ENCODE peak calls at places on chromosomes 3 and 15, in nine cellular contexts. F is cardiac fibroblast, K is astrocyte of the cerebellum, H is HL-60, O is body of pancreas, C is endodermal cell, T is fibroblast of lung, N is fibroblast of mammary gland, U is cardiac muscle cell. W is an unnamed sample.

GRCh38 chr3:132432639-132433038 is 15.3 kb downstream of the DNAJC13 start:
- DNase-seq in N (peak), H (no peak), C (no peak), U (peak), O (no peak), K (peak), T (peak), F (peak), W (no peak)

GRCh38 chr3:42080452-42080872 is 10.7 kb upstream of the TRAK1 start:
- DNase-seq in N (peak), K (no peak), U (peak), F (peak), T (peak), O (peak), C (peak), H (no peak), W (no peak)

GRCh38 chr15:67018451-67018850 is 47.0 kb upstream of the SMAD3 start:
- DNase-seq in T (no peak), K (no peak), U (no peak), C (no peak), H (no peak), N (no peak), O (no peak), F (no peak), W (no peak)

GRCh38 chr3:195153121-195153520 is 117.8 kb downstream of the XXYLT1 start:
- DNase-seq in T (no peak), K (no peak), F (no peak), C (peak), H (no peak), N (no peak), O (no peak), U (no peak), W (no peak)

GRCh38 chr3:43038010-43038409 is 58.9 kb downstream of the GASK1A start:
- DNase-seq in C (no peak), U (no peak), T (no peak), K (no peak), H (no peak), O (no peak), N (no peak), F (no peak), W (no peak)

GRCh38 chr3:101066776-101067175 is 73.6 kb upstream of the ABI3BP start:
- DNase-seq in N (peak), U (peak), O (no peak), F (peak), T (peak), K (no peak), H (no peak), C (no peak), W (no peak)

GRCh38 chr15:79003301-79003700 is 58.5 kb upstream of the CTSH start:
- DNase-seq in O (no peak), C (no peak), H (no peak), K (no peak), F (no peak), N (peak), U (no peak), T (peak), W (no peak)

GRCh38 chr15:79769081-79769481 is 127.7 kb downstream of the MTHFS start:
- DNase-seq in T (no peak), O (no peak), H (peak), K (no peak), U (peak), F (peak), C (no peak), N (peak), W (no peak)

GRCh38 chr3:38036906-38037305 is 2.1 kb upstream of the DLEC1 start:
- DNase-seq in U (no peak), H (no peak), T (no peak), F (no peak), C (no peak), K (no peak), O (no peak), N (no peak), W (no peak)

GRCh38 chr3:55461896-55462295 is 25.2 kb downstream of the WNT5A start:
- DNase-seq in O (peak), T (peak), F (peak), U (peak), N (peak), K (no peak), C (no peak), H (no peak), W (no peak)

GRCh38 chr15:74226761-74227540 is 9.2 kb upstream of the CCDC33 start:
- DNase-seq in F (no peak), N (no peak), H (no peak), T (no peak), U (no peak), K (no peak), C (peak), O (no peak), W (no peak)
- H3K4me3 ChIP-seq in F (no peak), N (no peak), H (no peak), T (no peak), U (no peak), K (no peak), C (no peak), O (no peak), W (no peak)

GRCh38 chr15:89404023-89404422 is 69.4 kb upstream of the POLG start:
- DNase-seq in U (no peak), H (no peak), K (no peak), F (no peak), T (no peak), O (no peak), C (no peak), N (no peak), W (no peak)

GRCh38 chr15:89408512-89409183 is 74.0 kb upstream of the POLG start:
- DNase-seq in K (no peak), U (no peak), F (no peak), N (peak), H (no peak), C (no peak), O (no peak), T (no peak), W (no peak)

GRCh38 chr15:89406756-89407650 is 72.4 kb upstream of the POLG start:
- DNase-seq in K (no peak), N (no peak), H (peak), T (no peak), F (no peak), O (no peak), C (peak), U (no peak), W (no peak)

GRCh38 chr15:89409184-89409992 is 74.8 kb upstream of the POLG start:
- DNase-seq in K (no peak), T (no peak), F (no peak), O (no peak), N (no peak), C (peak), H (no peak), U (no peak), W (no peak)

GRCh38 chr15:89406218-89406716 is 71.6 kb upstream of the POLG start:
- DNase-seq in T (no peak), K (no peak), U (no peak), H (no peak), F (no peak), C (peak), O (no peak), N (no peak), W (no peak)
- H3K4me3 ChIP-seq in T (peak), K (peak), U (no peak), H (no peak), F (peak), C (no peak), O (no peak), N (no peak), W (peak)

GRCh38 chr3:129016366-129016724 is 15.2 kb downstream of the EFCC1 start:
- DNase-seq in C (no peak), U (no peak), F (no peak), T (no peak), H (peak), N (no peak), K (no peak), O (no peak), W (no peak)
- H3K4me3 ChIP-seq in C (no peak), U (no peak), F (no peak), T (no peak), H (no peak), N (no peak), K (no peak), O (no peak), W (peak)

GRCh38 chr3:186997061-186998054 is 67.0 kb downstream of the ST6GAL1 start:
- DNase-seq in H (no peak), T (peak), U (peak), N (no peak), C (no peak), K (no peak), F (no peak), O (no peak), W (no peak)
- H3K4me3 ChIP-seq in H (no peak), T (no peak), U (no peak), N (no peak), C (no peak), K (no peak), F (no peak), O (no peak), W (no peak)